ENCODE peak calls at places on chromosome 5, in four cellular contexts. P, T, V and I are unnamed samples.

GRCh38 chr5:125595095-125595494 is 828.1 kb upstream of the GRAMD2B start:
- DNase-seq in P (no peak), T (no peak), V (no peak), I (no peak)

GRCh38 chr5:10660135-10660534 is 96.3 kb downstream of the ANKRD33B start:
- DNase-seq in P (no peak), T (no peak), V (no peak), I (no peak)

GRCh38 chr5:343461-344401 is 22.2 kb downstream of the AHRR start:
- DNase-seq in P (no peak), T (no peak), V (peak), I (peak)

GRCh38 chr5:141623197-141623596 is 4.4 kb upstream of the DIAPH1 start:
- DNase-seq in P (no peak), T (no peak), V (no peak), I (no peak)

GRCh38 chr5:93585753-93586385 is 2.8 kb downstream of the NR2F1 start:
- DNase-seq in P (no peak), T (no peak), V (no peak), I (no peak)

GRCh38 chr5:2579126-2579525 is 172.4 kb downstream of the IRX2 start:
- DNase-seq in P (no peak), T (no peak), V (no peak), I (no peak)

GRCh38 chr5:151721087-151721646 is 34.5 kb upstream of the SPARC start:
- DNase-seq in P (no peak), T (no peak), V (no peak), I (no peak)

GRCh38 chr5:155728146-155728856 is 598.7 kb upstream of the SGCD start:
- DNase-seq in P (peak), T (peak), V (peak), I (peak)

GRCh38 chr5:40490464-40491083 is 189.1 kb upstream of the PTGER4 start:
- DNase-seq in P (no peak), T (no peak), V (no peak), I (peak)

GRCh38 chr5:134626369-134627014 is 6.1 kb downstream of the SAR1B start:
- DNase-seq in P (no peak), T (no peak), V (no peak), I (no peak)